ENCODE peak calls at places on chromosomes 2 and 18, in six cellular contexts. K is left ventricle myocardium inferior, P is PC-3, W is upper lobe of right lung, T is endothelial cell of umbilical vein, X is GM06990. O is an unnamed sample.

GRCh38 chr2:231632559-231633142 is 40.0 kb downstream of the TEX44 start:
- DNase-seq in P (no peak), X (no peak), K (no peak), T (no peak), W (no peak), O (peak; percentile 79)

GRCh38 chr2:201858267-201858666 is 51.9 kb downstream of the CDK15 start:
- DNase-seq in K (no peak), P (no peak), T (no peak), W (no peak), X (no peak), O (no peak)

GRCh38 chr18:8946046-8946838 is 156.3 kb upstream of the NDUFV2 start:
- DNase-seq in X (no peak), K (no peak), T (no peak), W (no peak), P (peak; percentile 94), O (peak; percentile 98)

GRCh38 chr18:57890266-57890665 is 87.2 kb upstream of the ATP8B1 start:
- DNase-seq in K (no peak), W (no peak), T (no peak), X (no peak), P (no peak), O (no peak)

GRCh38 chr18:76977108-76977621 is 154.8 kb downstream of the ZNF236 start:
- DNase-seq in W (peak; percentile 67), T (no peak), X (no peak), K (no peak), P (no peak), O (no peak)

GRCh38 chr2:240620859-240621258 is 4.4 kb upstream of the GPR35 start:
- DNase-seq in T (no peak), W (peak; percentile 40), P (no peak), K (no peak), X (no peak), O (no peak)

GRCh38 chr2:196335238-196335637 is 163.9 kb upstream of the STK17B start:
- DNase-seq in K (no peak), W (no peak), T (peak; percentile 31), X (no peak), P (peak; percentile 98), O (peak; percentile 74)

GRCh38 chr2:79670198-79670597 is 157.3 kb downstream of the CTNNA2 start:
- DNase-seq in K (no peak), P (no peak), X (no peak), T (no peak), W (no peak), O (no peak)

GRCh38 chr2:221792971-221793670 is 221.0 kb upstream of the EPHA4 start:
- DNase-seq in T (no peak), P (no peak), W (no peak), K (no peak), X (no peak), O (no peak)

GRCh38 chr2:195532628-195533271 is 124.3 kb upstream of the SLC39A10 start:
- DNase-seq in W (no peak), P (peak; percentile 7), T (peak; percentile 2), K (no peak), X (peak; percentile 28), O (no peak)

GRCh38 chr2:86072271-86072858 is 33.3 kb downstream of the POLR1A start:
- DNase-seq in X (peak; percentile 31), P (no peak), K (peak; percentile 61), T (peak; percentile 84), W (no peak), O (peak; percentile 21)

GRCh38 chr2:130864830-130865229 is 28.1 kb downstream of the ARHGEF4 start:
- DNase-seq in W (peak; percentile 67), P (peak; percentile 15), K (peak; percentile 48), T (no peak), X (no peak), O (peak; percentile 66)

GRCh38 chr18:58970943-58971799 is 106.5 kb downstream of the ZNF532 start:
- DNase-seq in W (no peak), P (no peak), T (no peak), K (no peak), X (peak; percentile 55), O (no peak)

GRCh38 chr2:159326569-159327255 is 40.2 kb upstream of the WDSUB1 start:
- DNase-seq in P (no peak), T (no peak), X (no peak), W (no peak), K (no peak), O (peak; percentile 47)

GRCh38 chr2:57669570-57669969 is 377.0 kb upstream of the VRK2 start:
- DNase-seq in P (peak; percentile 25), K (no peak), T (no peak), X (no peak), W (no peak), O (no peak)

GRCh38 chr2:98510322-98510662 is 65.6 kb downstream of the INPP4A start:
- DNase-seq in K (no peak), W (no peak), X (no peak), P (no peak), T (no peak), O (no peak)

GRCh38 chr18:65762556-65762955 is 11.7 kb downstream of the CDH7 start:
- DNase-seq in K (no peak), P (no peak), X (no peak), W (no peak), T (no peak), O (no peak)

GRCh38 chr2:182852090-182852489 is 14.3 kb downstream of the FRZB start:
- DNase-seq in P (peak; percentile 20), W (no peak), K (no peak), X (no peak), T (no peak), O (peak; percentile 10)

GRCh38 chr2:148653437-148653836 is 8.9 kb downstream of the EPC2 start:
- DNase-seq in X (peak; percentile 26), K (no peak), T (no peak), W (no peak), P (no peak), O (no peak)

GRCh38 chr2:241229563-241230401 is 41.3 kb downstream of the ANO7 start:
- DNase-seq in W (peak; percentile 52), P (no peak), X (no peak), K (no peak), T (no peak), O (no peak)

GRCh38 chr2:99867690-99868089 is 274.7 kb downstream of the AFF3 start:
- DNase-seq in K (no peak), P (peak; percentile 18), W (no peak), X (no peak), T (peak; percentile 73), O (no peak)

GRCh38 chr2:190627881-190628412 is 20.9 kb upstream of the NAB1 start:
- DNase-seq in W (no peak), X (no peak), K (peak; percentile 58), P (no peak), T (peak; percentile 23), O (no peak)

GRCh38 chr2:140586379-140586778 is 1544.4 kb downstream of the LRP1B start:
- DNase-seq in P (peak; percentile 73), T (peak; percentile 42), W (no peak), K (no peak), X (no peak), O (peak; percentile 47)

GRCh38 chr2:146806295-146807005 is 1038.4 kb upstream of the ACVR2A start:
- DNase-seq in T (no peak), X (no peak), K (no peak), W (no peak), P (peak; percentile 79), O (peak; percentile 88)

GRCh38 chr2:96131152-96131817 is 7.0 kb downstream of the ASTL start:
- DNase-seq in T (no peak), W (no peak), P (no peak), K (no peak), X (no peak), O (no peak)

GRCh38 chr2:205543262-205543843 is 138.9 kb upstream of the NRP2 start:
- DNase-seq in W (no peak), X (no peak), P (no peak), T (no peak), K (no peak), O (no peak)

GRCh38 chr2:174535757-174536703 is 49.2 kb upstream of the GPR155 start:
- DNase-seq in T (no peak), X (no peak), W (no peak), P (peak; percentile 7), K (no peak), O (no peak)

GRCh38 chr2:235324324-235324723 is 169.5 kb upstream of the AGAP1 start:
- DNase-seq in X (no peak), T (no peak), W (no peak), P (no peak), K (no peak), O (no peak)

GRCh38 chr2:10390369-10390801 is 57.7 kb downstream of the ODC1 start:
- DNase-seq in K (no peak), P (peak; percentile 79), W (no peak), T (no peak), X (no peak), O (peak; percentile 56)

DNA sequence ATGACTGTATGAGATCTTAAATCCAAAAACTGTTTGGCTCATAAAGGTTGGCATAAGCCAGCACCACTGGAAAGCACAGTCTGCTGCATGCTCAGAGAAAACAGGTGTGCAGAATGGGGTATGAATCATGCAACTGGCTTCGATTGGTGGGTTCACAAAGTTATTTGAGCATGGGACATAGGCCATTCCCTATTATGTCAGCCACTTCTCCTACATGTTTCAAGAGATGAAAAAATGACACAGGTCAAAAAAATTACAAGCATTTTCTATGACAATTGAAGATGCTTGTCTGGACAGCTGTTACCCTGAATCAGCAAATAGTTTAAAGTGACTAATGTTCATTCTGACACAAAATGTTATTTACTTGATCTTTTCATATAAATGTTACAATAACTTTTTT is 351.7 kb downstream of the IRS1 start:
- DNase-seq in K (no peak), T (no peak), P (peak; percentile 84), W (no peak), X (no peak), O (peak; percentile 47)
- H3K4me3 ChIP-seq in K (no peak overlapping the region), T (no peak overlapping the region), P (no peak overlapping the region), W (no peak overlapping the region), X (no peak overlapping the region), O (no peak overlapping the region)

DNA sequence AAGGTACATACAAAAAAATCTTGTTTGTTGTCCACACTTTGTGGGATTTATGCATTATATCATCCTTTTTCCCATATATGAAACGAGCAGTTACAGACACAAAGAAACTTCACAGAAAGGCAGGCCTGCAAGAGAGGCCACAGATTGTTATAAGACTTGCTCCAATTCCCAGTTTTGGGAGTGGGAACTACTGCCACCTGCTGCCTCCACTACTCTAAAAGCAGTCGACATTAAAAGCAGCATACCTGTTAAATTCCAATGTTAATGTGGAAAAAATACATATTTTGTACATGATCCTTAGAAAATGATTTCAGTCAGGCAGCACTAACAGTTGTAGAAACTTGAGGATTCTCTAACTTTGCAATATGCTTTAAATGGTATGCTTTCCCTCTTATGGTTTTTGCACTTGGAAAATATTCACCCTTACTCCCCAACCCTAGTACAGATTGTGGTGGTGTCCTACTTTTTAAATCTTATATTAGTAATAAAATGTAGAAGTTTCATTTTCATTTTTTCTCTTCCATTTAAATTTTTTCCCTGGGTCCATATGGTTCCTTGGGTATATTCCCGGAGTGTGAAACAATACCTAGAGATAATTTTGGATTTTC is 37.9 kb downstream of the SLC38A11 start:
- DNase-seq in W (no peak), T (peak; percentile 73), P (peak; percentile 67), K (peak; percentile 41), X (no peak), O (peak; percentile 25)
- TF ChIP-seq CTCF in W (peak; percentile 61), T (peak; percentile 21), P (peak; percentile 71), K (peak; percentile 78), X (no peak), O (peak; percentile 42)

GRCh38 chr2:172082944-172083718 is 2.2 kb upstream of the DLX1 start:
- DNase-seq in K (no peak), P (no peak), T (peak; percentile 10), W (no peak), X (no peak), O (no peak)
- H3K4me3 ChIP-seq in K (no peak overlapping the region), P (no peak overlapping the region), T (no peak overlapping the region), W (no peak overlapping the region), X (peak overlapping the region; percentile 26), O (no peak overlapping the region)

GRCh38 chr2:157592983-157593382 is 35.7 kb downstream of the ACVR1C start:
- DNase-seq in T (peak; percentile 15), W (no peak), K (no peak), X (no peak), P (peak; percentile 57), O (peak; percentile 28)
- TF ChIP-seq CTCF in T (no peak), W (peak; percentile 5), K (peak; percentile 23), X (no peak), P (peak; percentile 76), O (peak; percentile 39)

O was measured in fibroblast of mammary gland.